ENCODE peak calls at places on chromosome 10, in seven cellular contexts. I is CD8-positive, alpha-beta T cell; Q is substantia nigra; A is sigmoid colon; T is neuronal stem cell; R is heart right ventricle; Y is CD4-positive, alpha-beta T cell. S is an unnamed sample.

GRCh38 chr10:73601486-73601921 is 10.4 kb upstream of the USP54 start:
- DNase-seq in I (no peak), Q (no peak), A (no peak), T (no peak), R (no peak), Y (no peak), S (peak; percentile 66)

GRCh38 chr10:107831772-107832171 is 667.3 kb upstream of the SORCS1 start:
- DNase-seq in I (no peak), Q (no peak), A (no peak), T (no peak), R (no peak), Y (no peak), S (no peak)

GRCh38 chr10:125824736-125825135 is 1.4 kb downstream of the BCCIP start:
- DNase-seq in I (no peak), Q (no peak), A (no peak), T (no peak), R (no peak), Y (no peak), S (no peak)

GRCh38 chr10:117405730-117406129 is 30.5 kb upstream of the PDZD8 start:
- DNase-seq in I (no peak), Q (no peak), A (no peak), T (no peak), R (no peak), Y (no peak), S (no peak)

GRCh38 chr10:85420501-85421191 is 945.9 kb downstream of the GRID1 start:
- DNase-seq in I (no peak), Q (no peak), A (no peak), T (peak; percentile 73), R (no peak), Y (no peak), S (no peak)

GRCh38 chr10:117439243-117439912 is 64.1 kb upstream of the PDZD8 start:
- DNase-seq in I (no peak), Q (no peak), A (peak; percentile 90), T (no peak), R (no peak), Y (no peak), S (no peak)

GRCh38 chr10:44801383-44802327 is 109.5 kb upstream of the TMEM72 start:
- DNase-seq in I (no peak), Q (peak; percentile 29), A (peak; percentile 88), T (no peak), R (peak; percentile 91), Y (no peak), S (peak; percentile 98)

GRCh38 chr10:43251664-43252165 is 15.2 kb downstream of the RASGEF1A start:
- DNase-seq in I (peak; percentile 45), Q (no peak), A (peak; percentile 38), T (no peak), R (no peak), Y (no peak), S (no peak)

GRCh38 chr10:26378763-26379361 is 59.3 kb upstream of the APBB1IP start:
- DNase-seq in I (no peak), Q (no peak), A (no peak), T (no peak), R (no peak), Y (no peak), S (no peak)

GRCh38 chr10:50605280-50606270 is 18.2 kb downstream of the SGMS1 start:
- DNase-seq in I (no peak), Q (no peak), A (peak; percentile 81), T (no peak), R (no peak), Y (no peak), S (no peak)

DNA sequence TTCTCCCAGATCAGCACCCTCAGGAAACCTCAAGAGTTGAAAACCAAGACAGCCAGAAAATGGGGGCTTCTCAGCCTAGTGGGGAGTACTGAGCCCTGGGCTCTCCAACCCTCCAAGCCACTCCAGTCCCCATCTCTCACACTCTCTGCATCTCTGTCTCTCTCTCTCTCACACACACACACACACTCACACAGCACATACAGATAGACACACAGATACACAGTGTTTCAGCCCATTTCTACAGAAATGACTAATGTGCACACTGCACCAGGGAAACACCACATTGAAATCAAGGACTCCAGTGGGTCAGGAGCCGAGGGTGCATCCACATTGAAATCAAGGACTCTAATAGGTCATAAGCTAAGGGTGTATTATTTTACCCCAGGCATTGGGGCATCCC is 107.5 kb downstream of the MKI67 start:
- DNase-seq in I (no peak), Q (no peak), A (peak; percentile 13), T (no peak), R (no peak), Y (no peak), S (no peak)
- H3K27ac ChIP-seq in I (no peak overlapping the region), Q (no peak overlapping the region), A (no peak overlapping the region), T (no peak overlapping the region), R (no peak overlapping the region), Y (no peak overlapping the region), S (no peak overlapping the region)

GRCh38 chr10:28914721-28915120 is 237.4 kb downstream of the BAMBI start:
- DNase-seq in I (no peak), Q (no peak), A (no peak), T (no peak), R (no peak), Y (no peak), S (no peak)
- H3K27ac ChIP-seq in I (no peak overlapping the region), Q (no peak overlapping the region), A (no peak overlapping the region), T (no peak overlapping the region), R (no peak overlapping the region), Y (no peak overlapping the region), S (no peak overlapping the region)

DNA sequence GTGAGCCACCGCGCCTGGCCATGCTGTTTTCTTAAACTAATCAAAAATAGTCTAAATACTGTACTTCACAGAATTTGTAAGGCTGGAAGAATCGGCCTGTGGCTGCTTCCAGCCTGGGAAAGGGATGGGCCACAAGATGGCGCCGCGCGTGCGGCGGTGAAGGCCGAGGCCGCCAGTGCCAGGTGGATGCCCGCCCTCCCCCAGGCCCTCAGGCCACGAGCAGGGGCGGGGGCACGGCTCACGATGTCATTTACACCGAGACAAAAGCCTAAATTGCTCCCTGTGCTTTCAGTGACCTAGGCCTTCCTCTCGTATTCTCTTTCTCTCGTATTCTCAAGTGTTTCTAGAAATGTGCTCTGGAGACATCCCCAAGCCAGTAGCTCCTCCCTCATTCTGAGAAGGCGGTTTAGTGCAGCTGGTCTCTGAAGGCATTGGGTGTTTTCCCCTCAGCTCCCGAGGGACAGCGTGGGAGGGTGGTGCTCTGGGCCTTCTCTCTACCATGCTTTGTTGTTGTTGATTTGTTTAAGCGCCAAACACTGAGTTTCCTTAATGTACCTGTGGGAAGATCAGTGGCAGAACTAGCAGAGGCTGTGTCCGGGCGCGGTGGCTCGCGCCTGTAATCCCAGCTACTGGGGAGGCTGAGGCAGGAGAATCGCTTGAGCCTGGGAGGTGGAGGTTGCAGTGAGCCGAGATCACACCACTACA is 68.4 kb downstream of the CDC123 start:
- DNase-seq in I (peak; percentile 83), Q (peak; percentile 72), A (peak; percentile 85), T (peak; percentile 64), R (peak; percentile 82), Y (peak; percentile 56), S (peak; percentile 92)
- H3K27ac ChIP-seq in I (no peak overlapping the region), Q (no peak overlapping the region), A (peak overlapping the region; percentile 77), T (no peak overlapping the region), R (no peak overlapping the region), Y (no peak overlapping the region), S (no peak overlapping the region)

GRCh38 chr10:77927343-77928256 is 1.0 kb upstream of the DLG5 start:
- DNase-seq in I (no peak), Q (no peak), A (no peak), T (peak; percentile 14), R (no peak), Y (no peak), S (no peak)

GRCh38 chr10:77926566-77927342 is at the start of gene DLG5:
- DNase-seq in I (no peak), Q (peak; percentile 26), A (peak; percentile 92), T (peak; percentile 55), R (peak; percentile 77), Y (no peak), S (peak; percentile 61)

GRCh38 chr10:77936697-77937567 is 10.4 kb upstream of the DLG5 start:
- DNase-seq in I (no peak), Q (no peak), A (no peak), T (no peak), R (no peak), Y (no peak), S (no peak)

DNA sequence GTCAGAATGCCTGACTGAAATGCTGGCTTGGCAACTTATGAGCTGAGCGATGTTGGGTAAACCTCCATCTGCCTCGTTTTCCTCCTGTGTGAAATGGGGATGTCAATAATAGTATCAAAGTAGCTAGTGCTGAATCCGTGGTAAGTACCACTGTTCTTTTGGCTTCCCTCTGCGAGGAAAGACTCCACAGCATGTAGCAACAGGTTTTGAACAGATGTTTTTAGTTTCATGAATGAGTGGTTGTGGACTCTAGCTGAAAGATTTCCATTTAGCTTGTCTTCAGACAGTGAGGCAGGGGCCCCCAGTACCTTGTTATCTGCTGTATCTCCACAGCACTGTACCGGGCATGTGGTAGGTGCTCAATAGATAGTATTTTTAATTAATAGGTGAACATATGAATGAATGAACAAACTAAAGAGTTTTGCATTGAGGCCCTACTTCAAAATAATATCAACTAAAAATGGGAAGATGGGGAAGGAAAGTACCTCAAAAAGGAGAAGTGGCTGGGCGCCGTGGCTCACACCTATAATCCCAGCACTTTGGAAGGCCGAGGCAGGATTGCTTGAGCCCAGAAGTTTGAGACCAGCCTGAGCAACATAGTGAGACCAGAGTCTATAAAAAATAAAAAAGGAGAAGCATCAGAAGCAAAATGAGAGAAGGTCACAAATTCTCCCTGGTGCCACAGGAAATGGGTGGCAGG is 5.6 kb upstream of the DLG5 start:
- DNase-seq in I (no peak), Q (no peak), A (no peak), T (no peak), R (no peak), Y (no peak), S (no peak)
- H3K27ac ChIP-seq in I (no peak overlapping the region), Q (no peak overlapping the region), A (no peak overlapping the region), T (no peak overlapping the region), R (no peak overlapping the region), Y (no peak overlapping the region), S (no peak overlapping the region)